ENCODE peak calls at places on chromosomes 5 and 9, in nine cellular contexts. V is cardiac muscle cell, A is A549, B is psoas muscle, P is sigmoid colon, K is heart right ventricle, L is IMR-90, I is right atrium auricular region, T is lower lobe of right lung. D is an unnamed sample.

GRCh38 chr5:181170996-181171395 is 23.6 kb downstream of the OR2V2 start:
- DNase-seq in P (no peak), V (no peak), I (no peak), L (peak), T (no peak), A (no peak), B (no peak), K (no peak), D (no peak)

GRCh38 chr9:92763721-92764380 is 782 bp downstream of the BICD2 start:
- DNase-seq in L (no peak), A (no peak), T (peak), K (peak), B (peak), P (peak), I (no peak), V (no peak), D (no peak)

GRCh38 chr5:13997514-13997913 is 53.0 kb upstream of the DNAH5 start:
- DNase-seq in A (no peak), K (no peak), V (no peak), L (no peak), I (no peak), B (no peak), T (no peak), P (no peak), D (no peak)

GRCh38 chr5:81045389-81045807 is 85.2 kb downstream of the RASGRF2 start:
- DNase-seq in K (no peak), L (no peak), B (no peak), T (no peak), P (no peak), A (no peak), V (peak), I (no peak), D (no peak)

GRCh38 chr9:79057576-79057975 is 514.2 kb upstream of the TLE4 start:
- DNase-seq in V (no peak), I (no peak), A (no peak), B (no peak), L (peak), T (no peak), P (no peak), K (no peak), D (no peak)

GRCh38 chr5:136028782-136029742 is at the start of gene TGFBI:
- DNase-seq in K (peak), B (peak), P (peak), I (peak), L (peak), T (peak), A (peak), V (peak), D (peak)

GRCh38 chr5:2877520-2877919 is 126.0 kb upstream of the IRX2 start:
- DNase-seq in A (no peak), I (peak), P (peak), B (no peak), T (no peak), K (no peak), V (no peak), L (no peak), D (no peak)

GRCh38 chr5:80269991-80270438 is 14.2 kb upstream of the SERINC5 start:
- DNase-seq in A (no peak), V (no peak), B (no peak), I (no peak), K (no peak), P (no peak), T (no peak), L (no peak), D (no peak)

GRCh38 chr5:149847611-149848010 is 97.0 kb downstream of the PDE6A start:
- DNase-seq in A (no peak), V (no peak), K (no peak), T (no peak), B (no peak), P (no peak), I (no peak), L (no peak), D (no peak)

GRCh38 chr5:154610321-154611154 is 132.5 kb upstream of the HAND1 start:
- DNase-seq in I (peak), T (peak), L (peak), A (peak), V (peak), B (peak), K (peak), P (peak), D (peak)

GRCh38 chr5:148623741-148624140 is 30.6 kb downstream of the HTR4 start:
- DNase-seq in P (no peak), K (no peak), I (no peak), L (no peak), B (no peak), V (no peak), T (no peak), A (no peak), D (no peak)

GRCh38 chr9:112819635-112820496 is 69.3 kb downstream of the SNX30 start:
- DNase-seq in T (no peak), B (peak), I (peak), L (peak), P (no peak), A (peak), K (peak), V (peak), D (peak)

GRCh38 chr9:115204827-115205506 is 87.0 kb upstream of the TNC start:
- DNase-seq in I (no peak), A (peak), K (no peak), T (no peak), P (no peak), B (no peak), L (peak), V (peak), D (peak)

GRCh38 chr5:132456553-132457361 is 33.8 kb downstream of the IRF1 start:
- DNase-seq in B (peak), V (peak), T (peak), A (no peak), K (no peak), I (peak), P (no peak), L (no peak), D (no peak)

GRCh38 chr5:167294861-167295685 is 996.4 kb upstream of the WWC1 start:
- DNase-seq in B (no peak), I (no peak), K (no peak), P (no peak), L (peak), A (peak), T (no peak), V (peak), D (peak)

GRCh38 chr5:111494350-111494999 is 17.9 kb downstream of the STARD4 start:
- DNase-seq in K (no peak), L (peak), I (no peak), V (no peak), T (no peak), B (no peak), P (no peak), A (no peak), D (no peak)

GRCh38 chr5:149317281-149318048 is 27.8 kb upstream of the GRPEL2 start:
- DNase-seq in L (peak), B (no peak), V (peak), P (no peak), K (no peak), A (peak), T (no peak), I (no peak), D (peak)

GRCh38 chr5:148542812-148543211 is 111.5 kb downstream of the HTR4 start:
- DNase-seq in A (no peak), P (no peak), V (peak), I (no peak), K (no peak), T (no peak), L (peak), B (no peak), D (no peak)

GRCh38 chr9:87592554-87593394 is 95.1 kb downstream of the DAPK1 start:
- DNase-seq in K (peak), B (peak), P (peak), A (no peak), I (peak), V (peak), L (peak), T (peak), D (no peak)

GRCh38 chr5:124061663-124062062 is 549.7 kb downstream of the CSNK1G3 start:
- DNase-seq in L (peak), A (no peak), I (no peak), T (no peak), B (no peak), K (no peak), V (peak), P (peak), D (no peak)

GRCh38 chr9:98536542-98537173 is 172.1 kb downstream of the GABBR2 start:
- DNase-seq in P (no peak), I (no peak), K (no peak), A (peak), T (no peak), V (peak), L (no peak), B (no peak), D (no peak)

GRCh38 chr5:91024160-91024559 is 359.0 kb downstream of the ARRDC3 start:
- DNase-seq in K (no peak), P (no peak), I (no peak), L (no peak), V (no peak), A (no peak), B (no peak), T (no peak), D (no peak)

GRCh38 chr5:67366256-67366655 is 169.7 kb upstream of the CD180 start:
- DNase-seq in I (no peak), L (no peak), T (no peak), B (no peak), K (no peak), V (no peak), A (no peak), P (no peak), D (no peak)

GRCh38 chr5:10933141-10933540 is 172.1 kb upstream of the DAP start:
- DNase-seq in T (no peak), K (no peak), V (no peak), A (no peak), I (no peak), L (no peak), B (no peak), P (no peak), D (no peak)

GRCh38 chr5:173712609-173713176 is 96.2 kb upstream of the BOD1 start:
- DNase-seq in I (no peak), L (no peak), P (no peak), V (no peak), K (no peak), B (no peak), T (no peak), A (no peak), D (no peak)

GRCh38 chr9:127201731-127202130 is 62.8 kb upstream of the GARNL3 start:
- DNase-seq in P (no peak), L (no peak), B (peak), A (no peak), I (no peak), V (no peak), T (no peak), K (no peak), D (no peak)

GRCh38 chr5:95070866-95071265 is 214.0 kb downstream of the MCTP1 start:
- DNase-seq in A (no peak), L (no peak), B (no peak), T (no peak), I (no peak), V (no peak), K (no peak), P (no peak), D (no peak)

GRCh38 chr5:168114444-168115017 is 176.9 kb upstream of the WWC1 start:
- DNase-seq in V (peak), I (no peak), A (peak), L (peak), P (no peak), K (peak), B (no peak), T (peak), D (no peak)

GRCh38 chr5:123511290-123511647 is 708 bp upstream of the CSNK1G3 start:
- DNase-seq in A (no peak), P (no peak), L (peak), I (no peak), B (no peak), K (no peak), T (no peak), V (peak), D (no peak)

GRCh38 chr5:96509313-96509712 is 76.3 kb upstream of the PCSK1 start:
- DNase-seq in A (peak), P (no peak), B (no peak), K (no peak), I (no peak), L (peak), T (no peak), V (peak), D (no peak)

GRCh38 chr5:140111043-140111858 is 2.7 kb upstream of the PURA start:
- DNase-seq in V (no peak), B (no peak), K (no peak), L (no peak), I (no peak), T (no peak), A (no peak), P (no peak), D (no peak)

GRCh38 chr9:79583957-79584654 is 12.3 kb downstream of the TLE4 start:
- DNase-seq in L (no peak), A (no peak), I (no peak), V (no peak), B (peak), K (peak), P (peak), T (peak), D (no peak)

GRCh38 chr5:137056676-137057075 is 442.4 kb downstream of the SPOCK1 start:
- DNase-seq in L (no peak), V (no peak), I (no peak), A (no peak), K (no peak), B (no peak), T (no peak), P (no peak), D (no peak)

GRCh38 chr5:137054335-137054734 is 444.8 kb downstream of the SPOCK1 start:
- DNase-seq in K (no peak), I (no peak), T (no peak), L (no peak), V (no peak), B (no peak), P (no peak), A (no peak), D (no peak)

GRCh38 chr5:137055271-137055872 is 443.8 kb downstream of the SPOCK1 start:
- DNase-seq in A (no peak), K (no peak), L (no peak), V (peak), T (no peak), B (no peak), P (no peak), I (no peak), D (no peak)

GRCh38 chr5:137058089-137058488 is 441.0 kb downstream of the SPOCK1 start:
- DNase-seq in P (no peak), V (no peak), B (no peak), A (no peak), K (no peak), T (no peak), I (no peak), L (no peak), D (no peak)

GRCh38 chr5:137054792-137055191 is 444.3 kb downstream of the SPOCK1 start:
- DNase-seq in K (no peak), A (no peak), I (no peak), B (no peak), T (no peak), P (no peak), L (no peak), V (no peak), D (no peak)
- TF ChIP-seq CTCF in K (no peak), A (no peak), I (no peak), B (no peak), T (no peak), P (no peak), L (no peak), V (no peak), D (no peak)

GRCh38 chr5:177302354-177303110 is 987 bp downstream of the RAB24 start:
- DNase-seq in P (peak), L (peak), K (no peak), I (peak), A (no peak), V (peak), T (no peak), B (peak), D (no peak)
- H3K27ac ChIP-seq in P (peak), L (peak), K (peak), I (peak), A (peak), V (peak), T (peak), B (peak), D (peak)

DNA sequence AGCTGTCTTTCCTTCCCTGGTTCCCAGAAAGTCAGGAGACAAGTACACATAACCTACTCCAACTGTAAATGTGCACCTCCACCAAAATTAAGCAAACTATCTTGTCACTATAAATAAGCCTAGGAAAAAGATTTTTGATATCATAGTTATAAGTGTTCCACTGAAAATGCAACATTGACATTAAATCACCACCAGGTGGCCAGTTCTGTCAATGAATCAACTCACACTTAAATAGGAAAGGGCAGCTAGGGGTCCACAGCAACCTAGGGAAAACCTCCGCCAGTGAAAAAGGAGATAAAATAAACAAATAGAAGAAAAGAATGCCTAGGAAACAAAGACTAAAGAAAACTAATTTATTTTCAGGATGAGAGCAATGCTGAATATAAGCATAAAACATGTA is 243.0 kb upstream of the PTPRD start:
- DNase-seq in L (no peak), K (no peak), I (no peak), A (peak), V (peak), T (no peak), B (no peak), P (no peak), D (no peak)
- TF ChIP-seq CTCF in L (no peak), K (peak), I (peak), A (no peak), V (peak), T (no peak), B (no peak), P (no peak), D (no peak)

GRCh38 chr9:17272510-17272909 is 137.7 kb downstream of the CNTLN start:
- DNase-seq in L (no peak), A (no peak), I (no peak), P (no peak), K (no peak), T (no peak), V (no peak), B (no peak), D (no peak)
- H3K27ac ChIP-seq in L (no peak), A (no peak), I (no peak), P (no peak), K (no peak), T (no peak), V (no peak), B (no peak), D (no peak)

DNA sequence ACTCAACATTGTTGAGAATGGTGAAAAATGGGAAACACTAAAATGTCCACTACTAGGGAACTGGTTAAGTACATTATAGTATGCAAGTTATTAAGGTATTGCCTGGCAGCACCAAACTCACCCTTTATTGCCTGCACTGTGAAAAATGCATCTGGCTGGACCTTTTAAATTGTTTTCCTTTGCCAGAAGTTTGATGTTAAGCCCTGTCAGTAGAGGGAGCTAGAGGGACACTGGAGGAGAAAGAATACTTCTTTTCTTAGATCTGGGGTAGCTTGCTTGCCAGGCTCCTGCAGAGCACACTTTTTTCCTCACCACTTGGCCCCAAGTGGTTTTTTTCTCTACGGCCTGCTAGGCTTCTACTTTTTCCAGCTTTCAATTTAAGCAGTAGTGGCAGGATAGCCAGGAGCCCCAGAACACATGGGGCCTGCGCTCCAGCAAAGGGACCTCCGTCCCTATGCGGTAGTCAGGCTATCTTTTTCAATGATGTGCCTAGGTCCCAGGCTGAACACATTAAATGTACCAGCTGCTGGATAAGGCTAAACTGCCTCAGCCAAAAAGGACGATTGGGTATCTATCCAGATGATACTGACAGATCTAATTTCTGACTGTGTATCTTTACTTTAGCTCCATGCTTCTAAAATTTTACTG is 8.0 kb upstream of the HABP4 start:
- DNase-seq in K (no peak), L (peak), B (no peak), A (peak), T (no peak), I (no peak), P (no peak), V (peak), D (no peak)
- TF ChIP-seq CTCF in K (peak), L (peak), B (peak), A (peak), T (peak), I (peak), P (no peak), V (peak), D (peak)

DNA sequence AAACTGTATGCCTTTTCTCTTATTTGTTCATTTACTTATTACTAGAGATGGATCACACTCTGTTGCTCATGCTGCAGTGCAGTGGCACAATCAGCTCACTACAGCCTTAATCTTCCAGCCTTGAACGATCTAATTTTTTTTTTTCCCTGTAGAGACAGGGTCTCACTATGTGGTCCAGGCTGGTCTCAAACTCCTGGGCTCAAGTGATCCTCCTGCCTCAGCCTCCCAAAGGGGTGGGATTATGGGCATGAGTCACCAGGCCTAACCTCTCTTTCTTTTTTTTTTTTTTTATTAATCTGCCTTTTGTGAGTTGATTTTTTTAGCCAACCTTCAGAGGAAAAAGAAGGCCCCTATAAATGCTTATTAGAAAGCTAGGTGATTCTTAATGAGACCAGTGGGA is 303.0 kb downstream of the FBXL17 start:
- DNase-seq in I (no peak), B (no peak), K (no peak), A (no peak), P (no peak), T (no peak), L (no peak), V (no peak), D (no peak)
- H3K27ac ChIP-seq in I (no peak), B (no peak), K (no peak), A (no peak), P (no peak), T (no peak), L (no peak), V (no peak), D (no peak)

GRCh38 chr9:120868676-120869359 is 8.2 kb downstream of the PHF19 start:
- DNase-seq in V (peak), T (peak), B (peak), P (peak), K (peak), A (peak), I (peak), L (peak), D (peak)
- TF ChIP-seq CTCF in V (peak), T (peak), B (peak), P (no peak), K (peak), A (peak), I (peak), L (peak), D (peak)